ENCODE peak calls at places on chromosomes 16 and 17, in six cellular contexts. Y is GM23248; C is CD4-positive, alpha-beta memory T cell; Z is CD8-positive, alpha-beta T cell; J is tibial nerve; S is effector memory CD4-positive, alpha-beta T cell. T is an unnamed sample.

GRCh38 chr17:35171834-35172233 is 22.4 kb downstream of the SLC35G3 start:
- DNase-seq in Y (peak; percentile 66), C (peak; percentile 54), Z (no peak), J (no peak), S (no peak), T (no peak)

GRCh38 chr17:69828087-69828486 is 246.9 kb upstream of the KCNJ16 start:
- DNase-seq in Y (peak; percentile 66), C (no peak), Z (no peak), J (no peak), S (no peak), T (peak; percentile 69)

GRCh38 chr16:79312502-79312901 is 288.0 kb downstream of the MAF start:
- DNase-seq in Y (no peak), C (no peak), Z (no peak), J (no peak), S (no peak), T (no peak)

GRCh38 chr17:19003966-19004600 is 481 bp downstream of the FAM83G start:
- DNase-seq in Y (peak; percentile 82), C (peak; percentile 64), Z (peak; percentile 63), J (no peak), S (peak; percentile 72), T (no peak)

GRCh38 chr16:16982614-16983013 is 488.1 kb downstream of the XYLT1 start:
- DNase-seq in Y (no peak), C (no peak), Z (no peak), J (no peak), S (no peak), T (no peak)

GRCh38 chr16:61892531-61892930 is 143.7 kb downstream of the CDH8 start:
- DNase-seq in Y (no peak), C (no peak), Z (no peak), J (no peak), S (no peak), T (no peak)

GRCh38 chr16:4344659-4345438 is 6.3 kb downstream of the PAM16 start:
- DNase-seq in Y (peak; percentile 57), C (no peak), Z (no peak), J (no peak), S (no peak), T (no peak)

GRCh38 chr17:80447790-80448189 is 28.6 kb downstream of the NPTX1 start:
- DNase-seq in Y (no peak), C (no peak), Z (no peak), J (no peak), S (no peak), T (no peak)

GRCh38 chr16:64784635-64785034 is 337.2 kb downstream of the CDH11 start:
- DNase-seq in Y (no peak), C (no peak), Z (no peak), J (no peak), S (no peak), T (no peak)

GRCh38 chr16:566475-567361 is at the start of gene NHLRC4:
- DNase-seq in Y (peak; percentile 63), C (peak; percentile 45), Z (peak; percentile 77), J (peak; percentile 51), S (peak; percentile 25), T (no peak)

GRCh38 chr17:74815671-74816370 is 39.7 kb upstream of the NAT9 start:
- DNase-seq in Y (peak; percentile 11), C (no peak), Z (no peak), J (no peak), S (no peak), T (no peak)

GRCh38 chr17:17778308-17779014 is 58.3 kb downstream of the SREBF1 start:
- DNase-seq in Y (peak; percentile 21), C (no peak), Z (no peak), J (peak; percentile 39), S (no peak), T (no peak)

GRCh38 chr16:85498607-85499006 is 114.5 kb upstream of the GSE1 start:
- DNase-seq in Y (no peak), C (no peak), Z (no peak), J (no peak), S (no peak), T (no peak)

GRCh38 chr17:2299136-2299535 is 4.4 kb downstream of the SMG6 start:
- DNase-seq in Y (peak; percentile 17), C (no peak), Z (no peak), J (no peak), S (no peak), T (no peak)

GRCh38 chr17:752620-753219 is 656 bp upstream of the GEMIN4 start:
- DNase-seq in Y (peak; percentile 76), C (no peak), Z (no peak), J (peak; percentile 53), S (no peak), T (peak; percentile 18)

GRCh38 chr17:19645608-19646250 is 2.8 kb upstream of the ALDH3A2 start:
- DNase-seq in Y (peak; percentile 28), C (peak; percentile 44), Z (peak; percentile 60), J (no peak), S (peak; percentile 24), T (no peak)

GRCh38 chr16:65044861-65045260 is 77.0 kb downstream of the CDH11 start:
- DNase-seq in Y (peak; percentile 68), C (no peak), Z (no peak), J (no peak), S (no peak), T (peak; percentile 63)

GRCh38 chr16:7835032-7835431 is 502.4 kb downstream of the RBFOX1 start:
- DNase-seq in Y (no peak), C (no peak), Z (no peak), J (no peak), S (no peak), T (no peak)

GRCh38 chr17:58648236-58648635 is 43.6 kb downstream of the TEX14 start:
- DNase-seq in Y (no peak), C (no peak), Z (no peak), J (no peak), S (no peak), T (no peak)

GRCh38 chr17:73400915-73401545 is 89.2 kb upstream of the CDC42EP4 start:
- DNase-seq in Y (no peak), C (no peak), Z (no peak), J (no peak), S (no peak), T (no peak)

GRCh38 chr17:39626671-39627169 is at the start of gene PPP1R1B:
- DNase-seq in Y (peak; percentile 24), C (no peak), Z (no peak), J (no peak), S (no peak), T (no peak)

GRCh38 chr16:85086347-85087291 is 25.7 kb downstream of the CIBAR2 start:
- DNase-seq in Y (peak; percentile 74), C (peak; percentile 76), Z (peak; percentile 84), J (peak; percentile 68), S (peak; percentile 61), T (peak; percentile 36)

GRCh38 chr16:5025171-5025632 is 8.5 kb downstream of the NAGPA start:
- DNase-seq in Y (peak; percentile 16), C (no peak), Z (no peak), J (no peak), S (no peak), T (no peak)

GRCh38 chr17:60086822-60087591 is 8.3 kb upstream of the HEATR6 start:
- DNase-seq in Y (peak; percentile 88), C (no peak), Z (no peak), J (no peak), S (no peak), T (peak; percentile 82)

GRCh38 chr16:75455677-75456076 is 8.8 kb downstream of the TMEM170A start:
- DNase-seq in Y (no peak), C (no peak), Z (no peak), J (no peak), S (no peak), T (no peak)

GRCh38 chr17:48006936-48007703 is 30.5 kb downstream of the COPZ2 start:
- DNase-seq in Y (no peak), C (no peak), Z (no peak), J (no peak), S (no peak), T (no peak)

GRCh38 chr17:6496116-6496481 is 51.8 kb downstream of the PIMREG start:
- DNase-seq in Y (no peak), C (no peak), Z (no peak), J (no peak), S (no peak), T (no peak)

GRCh38 chr17:10161392-10161791 is 37.0 kb downstream of the GAS7 start:
- DNase-seq in Y (no peak), C (no peak), Z (no peak), J (no peak), S (no peak), T (no peak)

GRCh38 chr17:10155334-10156081 is 42.9 kb downstream of the GAS7 start:
- DNase-seq in Y (peak; percentile 62), C (no peak), Z (no peak), J (no peak), S (no peak), T (no peak)

GRCh38 chr17:10156579-10157488 is 41.6 kb downstream of the GAS7 start:
- DNase-seq in Y (peak; percentile 35), C (no peak), Z (no peak), J (peak; percentile 26), S (no peak), T (no peak)

GRCh38 chr17:10151667-10152496 is 46.5 kb downstream of the GAS7 start:
- DNase-seq in Y (no peak), C (no peak), Z (no peak), J (no peak), S (no peak), T (no peak)

GRCh38 chr17:10156082-10156445 is 42.3 kb downstream of the GAS7 start:
- DNase-seq in Y (no peak), C (no peak), Z (no peak), J (no peak), S (no peak), T (no peak)
- H3K27ac ChIP-seq in Y (no peak overlapping the region), C (no peak overlapping the region), Z (no peak overlapping the region), J (peak overlapping the region; percentile 58), S (no peak overlapping the region), T (no peak overlapping the region)

GRCh38 chr16:18784917-18785623 is 5.1 kb downstream of the RPS15A start:
- DNase-seq in Y (no peak), C (no peak), Z (no peak), J (no peak), S (no peak), T (no peak)
- H3K4me3 ChIP-seq in Y (no peak overlapping the region), C (no peak overlapping the region), Z (no peak overlapping the region), J (no peak overlapping the region), S (no peak overlapping the region), T (no peak overlapping the region)

GRCh38 chr17:82095777-82096708 is 2.0 kb downstream of the FASN start:
- DNase-seq in Y (no peak), C (no peak), Z (no peak), J (no peak), S (no peak), T (no peak)
- H3K4me1 ChIP-seq in Y (peaks cover 4% of the 10 kb centered on the region), C (peaks cover 20% of the 10 kb centered on the region), Z (peaks cover 20% of the 10 kb centered on the region), J (peaks cover 50% of the 10 kb centered on the region), S (peaks cover 16% of the 10 kb centered on the region), T (peaks cover 45% of the 10 kb centered on the region)

DNA sequence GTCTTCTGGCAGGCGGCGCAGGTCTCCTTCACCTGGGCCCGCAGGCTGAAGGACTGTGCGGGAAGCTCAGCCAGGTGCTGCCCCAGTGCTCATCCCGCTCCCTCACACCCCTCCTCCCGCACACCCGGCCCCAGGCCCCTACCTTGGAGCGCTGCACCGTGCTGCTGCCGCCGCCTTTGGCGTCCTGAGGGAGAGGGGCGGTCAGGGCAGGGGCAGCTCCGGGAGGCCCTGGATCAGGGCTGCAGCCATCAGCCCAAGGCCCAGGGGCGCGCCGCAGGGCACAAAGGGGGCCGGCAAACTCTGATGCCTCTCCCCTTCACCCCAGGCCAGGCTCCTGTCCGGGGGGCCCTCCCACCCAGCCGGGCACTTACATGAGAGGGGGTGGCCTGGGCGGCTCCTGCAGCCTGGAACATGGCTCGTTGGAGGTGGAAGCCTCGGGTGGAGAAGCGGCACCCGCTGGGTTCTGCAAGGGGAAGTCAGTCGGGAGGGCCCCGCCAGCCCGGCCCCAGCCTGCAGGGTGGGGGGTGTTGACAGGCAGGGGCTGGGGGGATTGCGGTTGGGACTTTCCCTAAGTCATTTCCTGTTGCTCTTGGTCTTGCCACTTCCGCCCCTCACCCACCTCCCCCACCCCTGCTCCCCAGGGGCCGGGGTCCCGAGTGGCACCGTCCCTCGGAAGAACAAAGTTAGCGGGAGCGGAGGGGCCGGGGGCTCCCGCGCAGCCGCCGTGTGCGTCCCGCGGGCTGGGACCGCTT is 863 bp downstream of the LIMD2 start:
- DNase-seq in Y (peak; percentile 50), C (peak; percentile 93), Z (peak; percentile 96), J (no peak), S (peak; percentile 80), T (peak; percentile 83)
- H3K27ac ChIP-seq in Y (no peak overlapping the region), C (peak overlapping the region; percentile 69), Z (peak overlapping the region; percentile 65), J (peak overlapping the region; percentile 85), S (peak overlapping the region; percentile 86), T (peak overlapping the region; percentile 84)